ENCODE peak calls at places on chromosome 9, in five cellular contexts. S is posterior vena cava; C is WTC11; K is effector CD4-positive, alpha-beta T cell; G is GM13977. Z is an unnamed sample.
A peak's percentile ranks its signal among the peaks of the same experiment; 100 is the strongest.

GRCh38 chr9:127664678-127665507 is 41.9 kb upstream of the CFAP157 start:
- DNase-seq in G (no peak), K (no peak), C (no peak), S (no peak), Z (no peak)

GRCh38 chr9:20016611-20017010 is 227.8 kb upstream of the SLC24A2 start:
- DNase-seq in C (no peak), G (no peak), S (no peak), K (no peak), Z (no peak)

GRCh38 chr9:134768332-134769083 is 112.1 kb upstream of the FCN2 start:
- DNase-seq in S (peak; percentile 93), K (no peak), C (no peak), G (no peak), Z (no peak)

GRCh38 chr9:107249131-107249533 is 33.9 kb upstream of the RAD23B start:
- DNase-seq in G (no peak), K (no peak), S (no peak), C (peak; percentile 26), Z (peak; percentile 61)

GRCh38 chr9:92140074-92140753 is 25.0 kb upstream of the SPTLC1 start:
- DNase-seq in C (peak; percentile 95), S (peak; percentile 94), G (peak; percentile 83), K (peak; percentile 61), Z (peak; percentile 85)

GRCh38 chr9:98691890-98692289 is 16.8 kb downstream of the GABBR2 start:
- DNase-seq in C (no peak), G (no peak), K (no peak), S (no peak), Z (no peak)

GRCh38 chr9:16608906-16609305 is 261.6 kb downstream of the BNC2 start:
- DNase-seq in C (no peak), S (no peak), K (no peak), G (no peak), Z (peak; percentile 38)

GRCh38 chr9:4864234-4864661 is 71.5 kb downstream of the RCL1 start:
- DNase-seq in G (no peak), S (no peak), C (peak; percentile 17), K (no peak), Z (peak; percentile 62)

GRCh38 chr9:81370650-81371049 is 318.7 kb downstream of the TLE1 start:
- DNase-seq in K (no peak), C (no peak), G (no peak), S (no peak), Z (no peak)

GRCh38 chr9:77514886-77515711 is 133.0 kb downstream of the GNA14 start:
- DNase-seq in K (no peak), S (no peak), C (no peak), G (no peak), Z (no peak)

GRCh38 chr9:108569624-108570023 is 286.2 kb downstream of the ACTL7B start:
- DNase-seq in S (no peak), K (no peak), C (no peak), G (no peak), Z (no peak)

GRCh38 chr9:125521462-125522327 is 185.3 kb downstream of the MAPKAP1 start:
- DNase-seq in S (no peak), G (peak; percentile 23), C (no peak), K (no peak), Z (no peak)

GRCh38 chr9:27514551-27514950 is 9.5 kb upstream of the IFNK start:
- DNase-seq in K (no peak), S (no peak), G (no peak), C (no peak), Z (no peak)

GRCh38 chr9:14236586-14236985 is 77.4 kb downstream of the NFIB start:
- DNase-seq in K (no peak), C (no peak), S (no peak), G (no peak), Z (no peak)

GRCh38 chr9:98385751-98386150 is 130.3 kb upstream of the TBC1D2 start:
- DNase-seq in S (no peak), C (no peak), K (no peak), G (no peak), Z (no peak)

GRCh38 chr9:5560439-5560838 is 50.1 kb downstream of the PDCD1LG2 start:
- DNase-seq in S (no peak), K (no peak), C (no peak), G (no peak), Z (no peak)

GRCh38 chr9:5389109-5389732 is 48.5 kb downstream of the PLGRKT start:
- DNase-seq in C (no peak), G (peak; percentile 23), K (no peak), S (no peak), Z (no peak)

GRCh38 chr9:2286825-2287455 is 271.8 kb downstream of the SMARCA2 start:
- DNase-seq in G (no peak), K (no peak), C (no peak), S (no peak), Z (no peak)

GRCh38 chr9:126700296-126700695 is 86.6 kb downstream of the LMX1B start:
- DNase-seq in C (peak; percentile 3), S (peak; percentile 41), G (no peak), K (no peak), Z (no peak)

Z was measured in GM23338.